ENCODE peak calls at places on chromosomes 16 and 17, in five cellular contexts. E is neural crest cell, F is nephron progenitor cell, W is HFFc6, V is HFF-Myc. A is an unnamed sample.

GRCh38 chr16:55437627-55438026 is 41.4 kb upstream of the MMP2 start:
- DNase-seq in E (no peak), F (no peak), W (no peak), V (no peak), A (peak)

GRCh38 chr17:52181842-52182241 is 23.3 kb upstream of the CA10 start:
- DNase-seq in E (no peak), F (no peak), W (no peak), V (no peak), A (no peak)

GRCh38 chr17:83173997-83174858 is 94.8 kb downstream of the METRNL start:
- DNase-seq in E (no peak), F (peak), W (no peak), V (peak), A (no peak)

GRCh38 chr16:81642943-81643342 is 136.1 kb upstream of the PLCG2 start:
- DNase-seq in E (no peak), F (no peak), W (no peak), V (no peak), A (no peak)

GRCh38 chr16:22375117-22375962 is 921 bp upstream of the CDR2 start:
- DNase-seq in E (no peak), F (no peak), W (no peak), V (no peak), A (no peak)

GRCh38 chr16:72739577-72739976 is 308.4 kb downstream of the ZFHX3 start:
- DNase-seq in E (no peak), F (no peak), W (peak), V (no peak), A (peak)

GRCh38 chr17:79224476-79224875 is 149.9 kb downstream of the ENGASE start:
- DNase-seq in E (no peak), F (no peak), W (no peak), V (no peak), A (no peak)

GRCh38 chr17:70405492-70406220 is 236.3 kb downstream of the KCNJ2 start:
- DNase-seq in E (no peak), F (no peak), W (peak), V (peak), A (peak)

GRCh38 chr16:3487521-3488410 is 7.5 kb downstream of the C16orf90 start:
- DNase-seq in E (no peak), F (no peak), W (no peak), V (no peak), A (no peak)

GRCh38 chr16:75653926-75654325 is 6.4 kb downstream of the TERF2IP start:
- DNase-seq in E (no peak), F (no peak), W (peak), V (peak), A (peak)

GRCh38 chr17:2975469-2975958 is 87.9 kb downstream of the OR1D5 start:
- DNase-seq in E (no peak), F (no peak), W (no peak), V (no peak), A (no peak)

GRCh38 chr17:78497115-78497540 is 80.1 kb downstream of the DNAH17 start:
- DNase-seq in E (peak), F (peak), W (peak), V (peak), A (no peak)

GRCh38 chr17:70022175-70022574 is 52.9 kb upstream of the KCNJ16 start:
- DNase-seq in E (no peak), F (no peak), W (peak), V (no peak), A (no peak)

GRCh38 chr17:74052993-74053744 is 150.3 kb upstream of the RPL38 start:
- DNase-seq in E (no peak), F (no peak), W (no peak), V (no peak), A (no peak)

GRCh38 chr17:67602974-67603373 is 114.8 kb upstream of the NOL11 start:
- DNase-seq in E (no peak), F (no peak), W (peak), V (no peak), A (no peak)

GRCh38 chr16:17072104-17072503 is 398.7 kb downstream of the XYLT1 start:
- DNase-seq in E (no peak), F (no peak), W (no peak), V (no peak), A (no peak)

GRCh38 chr16:84475643-84476240 is 28.7 kb downstream of the MEAK7 start:
- DNase-seq in E (no peak), F (no peak), W (no peak), V (no peak), A (no peak)

GRCh38 chr17:39684369-39685043 is 3.4 kb downstream of the PGAP3 start:
- DNase-seq in E (no peak), F (no peak), W (no peak), V (no peak), A (no peak)

GRCh38 chr17:74582633-74583032 is 9.4 kb downstream of the CD300LD start:
- DNase-seq in E (no peak), F (no peak), W (no peak), V (no peak), A (no peak)

GRCh38 chr17:4154201-4154600 is 11.2 kb downstream of the CYB5D2 start:
- DNase-seq in E (no peak), F (no peak), W (no peak), V (no peak), A (no peak)

GRCh38 chr16:88318521-88318920 is 64.2 kb upstream of the ZNF469 start:
- DNase-seq in E (no peak), F (no peak), W (no peak), V (no peak), A (no peak)

GRCh38 chr16:84699712-84700517 is at the start of gene USP10:
- DNase-seq in E (peak), F (peak), W (peak), V (no peak), A (no peak)

GRCh38 chr16:84712138-84712671 is 12.4 kb downstream of the USP10 start:
- DNase-seq in E (no peak), F (no peak), W (no peak), V (no peak), A (no peak)

GRCh38 chr17:20141201-20141999 is 132.2 kb downstream of the SPECC1 start:
- DNase-seq in E (no peak), F (no peak), W (no peak), V (no peak), A (no peak)

GRCh38 chr16:35193956-35194355 is 1734.5 kb downstream of the TP53TG3F start:
- DNase-seq in E (no peak), F (no peak), W (no peak), V (no peak), A (no peak)

GRCh38 chr16:68264128-68265077 is at the start of gene SLC7A6:
- DNase-seq in E (peak), F (peak), W (peak), V (no peak), A (no peak)

GRCh38 chr16:59758848-59759247 is 1024.7 kb upstream of the GOT2 start:
- DNase-seq in E (no peak), F (no peak), W (no peak), V (no peak), A (no peak)

GRCh38 chr16:85202051-85202601 is 89.9 kb upstream of the CIBAR2 start:
- DNase-seq in E (no peak), F (no peak), W (no peak), V (no peak), A (no peak)

GRCh38 chr16:12971216-12971615 is 69.8 kb downstream of the SHISA9 start:
- DNase-seq in E (no peak), F (no peak), W (peak), V (no peak), A (peak)

GRCh38 chr17:69947027-69947759 is 127.8 kb upstream of the KCNJ16 start:
- DNase-seq in E (no peak), F (no peak), W (no peak), V (no peak), A (no peak)

GRCh38 chr16:11234884-11235702 is 20.9 kb downstream of the SOCS1 start:
- DNase-seq in E (no peak), F (no peak), W (no peak), V (no peak), A (no peak)

GRCh38 chr16:27389272-27389961 is 12.6 kb upstream of the IL21R start:
- DNase-seq in E (no peak), F (no peak), W (peak), V (no peak), A (no peak)

GRCh38 chr17:67123692-67124091 is 79.3 kb downstream of the CACNG1 start:
- DNase-seq in E (no peak), F (no peak), W (no peak), V (no peak), A (no peak)

GRCh38 chr17:34114174-34114573 is 140.9 kb upstream of the CCL2 start:
- DNase-seq in E (no peak), F (no peak), W (no peak), V (no peak), A (no peak)

GRCh38 chr17:41735744-41736143 is 1.3 kb upstream of the HAP1 start:
- DNase-seq in E (no peak), F (no peak), W (no peak), V (no peak), A (no peak)

GRCh38 chr17:39139137-39139516 is 12.3 kb downstream of the PLXDC1 start:
- DNase-seq in E (no peak), F (no peak), W (peak), V (peak), A (peak)

GRCh38 chr16:19102187-19102872 is 11.4 kb upstream of the ITPRIPL2 start:
- DNase-seq in E (no peak), F (no peak), W (no peak), V (no peak), A (no peak)

GRCh38 chr17:78330570-78331224 is 29.2 kb downstream of the SOCS3 start:
- DNase-seq in E (no peak), F (no peak), W (no peak), V (no peak), A (no peak)

GRCh38 chr17:50274945-50275221 is 617 bp downstream of the TMEM92 start:
- DNase-seq in E (no peak), F (no peak), W (no peak), V (no peak), A (no peak)

GRCh38 chr16:4894276-4895150 is 42.4 kb downstream of the PPL start:
- DNase-seq in E (no peak), F (no peak), W (no peak), V (no peak), A (no peak)